ENCODE peak calls at places on chromosomes 13 and 19, in ten cellular contexts. One of them, this sample, is unnamed. For H3K4me1 and H3K9me3, the result is how much of the 10 kb centered on the place peaks cover.

GRCh38 chr19:11096210-11096841 is 7.1 kb downstream of the LDLR start:
- DNase-seq in right atrium auricular region: no peak
- DNase-seq in CD8-positive, alpha-beta memory T cell: no peak
- DNase-seq in PC-3: peak
- DNase-seq in astrocyte: peak
- DNase-seq in PC-9: no peak
- DNase-seq in heart left ventricle: peak
- DNase-seq in cardiac muscle cell: no peak
- DNase-seq in gastrocnemius medialis: peak
- DNase-seq in transverse colon: peak
- DNase-seq in this sample: no peak

GRCh38 chr13:99218969-99219368 is 18.3 kb downstream of the UBAC2 start:
- DNase-seq in right atrium auricular region: peak
- DNase-seq in CD8-positive, alpha-beta memory T cell: peak
- DNase-seq in PC-3: no peak
- DNase-seq in astrocyte: no peak
- DNase-seq in PC-9: no peak
- DNase-seq in heart left ventricle: no peak
- DNase-seq in cardiac muscle cell: no peak
- DNase-seq in gastrocnemius medialis: no peak
- DNase-seq in transverse colon: peak
- DNase-seq in this sample: no peak

GRCh38 chr13:100608906-100609305 is 20.3 kb upstream of the GGACT start:
- DNase-seq in right atrium auricular region: no peak
- DNase-seq in CD8-positive, alpha-beta memory T cell: no peak
- DNase-seq in PC-3: no peak
- DNase-seq in astrocyte: peak
- DNase-seq in PC-9: no peak
- DNase-seq in heart left ventricle: no peak
- DNase-seq in cardiac muscle cell: no peak
- DNase-seq in gastrocnemius medialis: no peak
- DNase-seq in transverse colon: peak
- DNase-seq in this sample: peak

GRCh38 chr19:15237759-15238638 is 5.8 kb upstream of the EPHX3 start:
- DNase-seq in right atrium auricular region: no peak
- DNase-seq in CD8-positive, alpha-beta memory T cell: no peak
- DNase-seq in PC-3: no peak
- DNase-seq in astrocyte: no peak
- DNase-seq in PC-9: no peak
- DNase-seq in heart left ventricle: no peak
- DNase-seq in cardiac muscle cell: no peak
- DNase-seq in gastrocnemius medialis: no peak
- DNase-seq in transverse colon: no peak
- DNase-seq in this sample: no peak

GRCh38 chr13:47803131-47803530 is 197.9 kb downstream of the SUCLA2 start:
- DNase-seq in right atrium auricular region: no peak
- DNase-seq in CD8-positive, alpha-beta memory T cell: no peak
- DNase-seq in PC-3: no peak
- DNase-seq in astrocyte: no peak
- DNase-seq in PC-9: no peak
- DNase-seq in heart left ventricle: no peak
- DNase-seq in cardiac muscle cell: no peak
- DNase-seq in gastrocnemius medialis: no peak
- DNase-seq in transverse colon: no peak
- DNase-seq in this sample: no peak

GRCh38 chr13:96934889-96935490 is 59.3 kb downstream of the OXGR1 start:
- DNase-seq in right atrium auricular region: no peak
- DNase-seq in CD8-positive, alpha-beta memory T cell: no peak
- DNase-seq in PC-3: no peak
- DNase-seq in astrocyte: no peak
- DNase-seq in PC-9: no peak
- DNase-seq in heart left ventricle: no peak
- DNase-seq in cardiac muscle cell: no peak
- DNase-seq in gastrocnemius medialis: no peak
- DNase-seq in transverse colon: no peak
- DNase-seq in this sample: no peak

GRCh38 chr13:50589139-50589538 is 254.4 kb downstream of the DLEU7 start:
- DNase-seq in right atrium auricular region: no peak
- DNase-seq in CD8-positive, alpha-beta memory T cell: no peak
- DNase-seq in PC-3: peak
- DNase-seq in astrocyte: peak
- DNase-seq in PC-9: no peak
- DNase-seq in heart left ventricle: peak
- DNase-seq in cardiac muscle cell: no peak
- DNase-seq in gastrocnemius medialis: no peak
- DNase-seq in transverse colon: no peak
- DNase-seq in this sample: peak

GRCh38 chr19:23996549-23996948 is 81.9 kb downstream of the ZNF726 start:
- DNase-seq in right atrium auricular region: no peak
- DNase-seq in CD8-positive, alpha-beta memory T cell: no peak
- DNase-seq in PC-3: peak
- DNase-seq in astrocyte: no peak
- DNase-seq in PC-9: no peak
- DNase-seq in heart left ventricle: no peak
- DNase-seq in cardiac muscle cell: no peak
- DNase-seq in gastrocnemius medialis: no peak
- DNase-seq in transverse colon: no peak
- DNase-seq in this sample: no peak

GRCh38 chr13:32472194-32472621 is 44.3 kb upstream of the N4BP2L1 start:
- DNase-seq in right atrium auricular region: no peak
- DNase-seq in CD8-positive, alpha-beta memory T cell: no peak
- DNase-seq in PC-3: no peak
- DNase-seq in astrocyte: no peak
- DNase-seq in PC-9: no peak
- DNase-seq in heart left ventricle: no peak
- DNase-seq in cardiac muscle cell: no peak
- DNase-seq in gastrocnemius medialis: no peak
- DNase-seq in transverse colon: no peak
- DNase-seq in this sample: no peak
- H3K4me1 ChIP-seq in right atrium auricular region: under half
- H3K4me1 ChIP-seq in CD8-positive, alpha-beta memory T cell: under half
- H3K4me1 ChIP-seq in PC-3: under half
- H3K4me1 ChIP-seq in astrocyte: under half
- H3K4me1 ChIP-seq in PC-9: under half
- H3K4me1 ChIP-seq in heart left ventricle: under half
- H3K4me1 ChIP-seq in cardiac muscle cell: under half
- H3K4me1 ChIP-seq in gastrocnemius medialis: half or more
- H3K4me1 ChIP-seq in transverse colon: under half
- H3K4me1 ChIP-seq in this sample: under half

GRCh38 chr19:19748249-19748938 is 15.5 kb upstream of the ZNF14 start:
- DNase-seq in right atrium auricular region: peak
- DNase-seq in CD8-positive, alpha-beta memory T cell: no peak
- DNase-seq in PC-3: no peak
- DNase-seq in astrocyte: no peak
- DNase-seq in PC-9: no peak
- DNase-seq in heart left ventricle: no peak
- DNase-seq in cardiac muscle cell: no peak
- DNase-seq in gastrocnemius medialis: no peak
- DNase-seq in transverse colon: no peak
- DNase-seq in this sample: no peak

GRCh38 chr19:19747357-19748220 is 14.7 kb upstream of the ZNF14 start:
- DNase-seq in right atrium auricular region: peak
- DNase-seq in CD8-positive, alpha-beta memory T cell: no peak
- DNase-seq in PC-3: no peak
- DNase-seq in astrocyte: no peak
- DNase-seq in PC-9: no peak
- DNase-seq in heart left ventricle: no peak
- DNase-seq in cardiac muscle cell: no peak
- DNase-seq in gastrocnemius medialis: no peak
- DNase-seq in transverse colon: no peak
- DNase-seq in this sample: no peak

GRCh38 chr19:19745496-19746285 is 12.8 kb upstream of the ZNF14 start:
- DNase-seq in right atrium auricular region: peak
- DNase-seq in CD8-positive, alpha-beta memory T cell: no peak
- DNase-seq in PC-3: no peak
- DNase-seq in astrocyte: no peak
- DNase-seq in PC-9: no peak
- DNase-seq in heart left ventricle: no peak
- DNase-seq in cardiac muscle cell: no peak
- DNase-seq in gastrocnemius medialis: no peak
- DNase-seq in transverse colon: no peak
- DNase-seq in this sample: no peak

GRCh38 chr19:19744641-19745040 is 11.7 kb upstream of the ZNF14 start:
- DNase-seq in right atrium auricular region: no peak
- DNase-seq in CD8-positive, alpha-beta memory T cell: no peak
- DNase-seq in PC-3: no peak
- DNase-seq in astrocyte: no peak
- DNase-seq in PC-9: no peak
- DNase-seq in heart left ventricle: no peak
- DNase-seq in cardiac muscle cell: no peak
- DNase-seq in gastrocnemius medialis: no peak
- DNase-seq in transverse colon: no peak
- DNase-seq in this sample: no peak

DNA sequence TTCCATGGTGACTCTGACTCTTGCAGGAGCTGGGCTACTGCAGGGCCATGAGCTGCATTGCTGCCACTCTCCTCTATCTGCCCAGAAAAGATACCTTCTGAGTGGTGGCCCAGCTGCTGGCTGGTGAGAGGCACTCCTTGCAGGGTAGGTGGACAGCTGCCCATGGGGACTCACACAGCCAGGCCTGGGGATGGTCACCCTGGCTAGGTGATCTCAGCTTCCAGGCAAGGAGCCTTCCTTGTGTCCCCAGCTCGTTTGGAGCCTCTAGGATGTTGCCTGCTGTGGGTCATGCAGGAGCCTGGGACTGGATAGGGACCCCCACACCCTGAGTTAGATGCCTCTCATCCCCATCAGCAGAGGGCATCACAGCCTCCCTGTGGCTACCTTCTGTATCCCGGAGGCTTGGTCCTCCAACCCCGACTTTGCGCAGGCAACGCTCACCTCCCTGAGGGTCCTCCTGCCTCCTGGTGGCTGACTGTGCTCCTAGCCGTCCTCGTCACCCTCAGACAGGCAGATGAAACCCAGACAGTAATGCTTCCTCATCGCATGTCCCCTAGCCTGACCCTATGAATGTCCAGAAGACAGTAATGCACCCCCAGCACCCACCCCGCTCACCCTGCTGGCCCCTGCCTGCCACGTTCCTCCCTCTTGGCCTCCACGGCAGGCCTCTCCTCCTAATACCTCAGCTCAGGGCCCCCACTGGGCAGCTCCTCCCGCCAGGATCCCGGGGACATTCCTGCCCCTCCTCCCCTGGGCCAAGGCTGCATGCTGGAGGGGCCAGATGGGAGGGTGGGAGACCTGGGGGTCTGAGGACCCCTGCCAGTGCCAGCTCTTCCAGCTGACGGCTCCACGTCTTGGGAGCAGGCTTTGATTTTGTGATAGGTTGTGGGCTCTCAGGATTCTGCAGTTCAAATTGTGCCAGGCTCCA is 13.6 kb upstream of the ZNF14 start:
- DNase-seq in right atrium auricular region: peak
- DNase-seq in CD8-positive, alpha-beta memory T cell: no peak
- DNase-seq in PC-3: no peak
- DNase-seq in astrocyte: no peak
- DNase-seq in PC-9: no peak
- DNase-seq in heart left ventricle: no peak
- DNase-seq in cardiac muscle cell: no peak
- DNase-seq in gastrocnemius medialis: no peak
- DNase-seq in transverse colon: no peak
- DNase-seq in this sample: no peak
- H3K9me3 ChIP-seq in right atrium auricular region: under half
- H3K9me3 ChIP-seq in CD8-positive, alpha-beta memory T cell: under half
- H3K9me3 ChIP-seq in PC-3: under half
- H3K9me3 ChIP-seq in astrocyte: under half
- H3K9me3 ChIP-seq in PC-9: under half
- H3K9me3 ChIP-seq in heart left ventricle: under half
- H3K9me3 ChIP-seq in cardiac muscle cell: under half
- H3K9me3 ChIP-seq in gastrocnemius medialis: under half
- H3K9me3 ChIP-seq in transverse colon: under half
- H3K9me3 ChIP-seq in this sample: under half

GRCh38 chr19:45446295-45446694 is 21.5 kb upstream of the FOSB start:
- DNase-seq in right atrium auricular region: no peak
- DNase-seq in CD8-positive, alpha-beta memory T cell: no peak
- DNase-seq in PC-3: peak
- DNase-seq in astrocyte: no peak
- DNase-seq in PC-9: no peak
- DNase-seq in heart left ventricle: no peak
- DNase-seq in cardiac muscle cell: no peak
- DNase-seq in gastrocnemius medialis: no peak
- DNase-seq in transverse colon: no peak
- DNase-seq in this sample: peak

GRCh38 chr19:45445139-45445538 is 21.4 kb upstream of the ERCC1 start:
- DNase-seq in right atrium auricular region: no peak
- DNase-seq in CD8-positive, alpha-beta memory T cell: no peak
- DNase-seq in PC-3: no peak
- DNase-seq in astrocyte: no peak
- DNase-seq in PC-9: no peak
- DNase-seq in heart left ventricle: no peak
- DNase-seq in cardiac muscle cell: no peak
- DNase-seq in gastrocnemius medialis: no peak
- DNase-seq in transverse colon: no peak
- DNase-seq in this sample: no peak

GRCh38 chr19:45448425-45448756 is 19.4 kb upstream of the FOSB start:
- DNase-seq in right atrium auricular region: no peak
- DNase-seq in CD8-positive, alpha-beta memory T cell: no peak
- DNase-seq in PC-3: no peak
- DNase-seq in astrocyte: no peak
- DNase-seq in PC-9: no peak
- DNase-seq in heart left ventricle: no peak
- DNase-seq in cardiac muscle cell: no peak
- DNase-seq in gastrocnemius medialis: no peak
- DNase-seq in transverse colon: no peak
- DNase-seq in this sample: no peak

GRCh38 chr19:45448887-45449299 is 18.9 kb upstream of the FOSB start:
- DNase-seq in right atrium auricular region: no peak
- DNase-seq in CD8-positive, alpha-beta memory T cell: no peak
- DNase-seq in PC-3: peak
- DNase-seq in astrocyte: no peak
- DNase-seq in PC-9: peak
- DNase-seq in heart left ventricle: no peak
- DNase-seq in cardiac muscle cell: no peak
- DNase-seq in gastrocnemius medialis: no peak
- DNase-seq in transverse colon: peak
- DNase-seq in this sample: no peak

GRCh38 chr19:45446944-45447343 is 20.9 kb upstream of the FOSB start:
- DNase-seq in right atrium auricular region: no peak
- DNase-seq in CD8-positive, alpha-beta memory T cell: no peak
- DNase-seq in PC-3: no peak
- DNase-seq in astrocyte: no peak
- DNase-seq in PC-9: no peak
- DNase-seq in heart left ventricle: no peak
- DNase-seq in cardiac muscle cell: no peak
- DNase-seq in gastrocnemius medialis: no peak
- DNase-seq in transverse colon: no peak
- DNase-seq in this sample: peak
- H3K4me1 ChIP-seq in right atrium auricular region: under half
- H3K4me1 ChIP-seq in CD8-positive, alpha-beta memory T cell: half or more
- H3K4me1 ChIP-seq in PC-3: under half
- H3K4me1 ChIP-seq in astrocyte: under half
- H3K4me1 ChIP-seq in PC-9: under half
- H3K4me1 ChIP-seq in heart left ventricle: under half
- H3K4me1 ChIP-seq in cardiac muscle cell: under half
- H3K4me1 ChIP-seq in gastrocnemius medialis: under half
- H3K4me1 ChIP-seq in transverse colon: under half
- H3K4me1 ChIP-seq in this sample: under half

GRCh38 chr19:9461938-9462337 is 26.6 kb upstream of the ZNF266 start:
- DNase-seq in right atrium auricular region: no peak
- DNase-seq in CD8-positive, alpha-beta memory T cell: no peak
- DNase-seq in PC-3: no peak
- DNase-seq in astrocyte: no peak
- DNase-seq in PC-9: no peak
- DNase-seq in heart left ventricle: no peak
- DNase-seq in cardiac muscle cell: no peak
- DNase-seq in gastrocnemius medialis: no peak
- DNase-seq in transverse colon: no peak
- DNase-seq in this sample: no peak

DNA sequence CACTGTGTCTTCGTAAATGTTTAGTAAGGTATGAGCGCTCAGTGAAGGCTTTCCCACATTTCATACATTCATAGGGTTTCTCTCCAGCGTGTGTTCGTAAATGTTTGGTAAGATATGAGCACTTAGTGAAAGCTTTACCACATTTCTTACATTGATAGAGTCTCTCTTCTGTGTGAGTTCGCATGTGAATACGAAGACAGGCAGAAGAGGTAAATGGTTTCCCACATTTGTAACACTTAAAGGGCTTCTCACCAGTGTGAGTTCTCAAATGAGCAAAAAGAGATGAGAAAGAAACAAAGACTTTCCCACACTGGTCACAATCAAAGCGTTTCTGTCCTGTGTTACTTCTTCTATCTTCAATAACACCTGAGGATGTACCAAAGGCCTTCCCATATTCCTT is 31.3 kb downstream of the ZNF560 start:
- DNase-seq in right atrium auricular region: no peak
- DNase-seq in CD8-positive, alpha-beta memory T cell: no peak
- DNase-seq in PC-3: no peak
- DNase-seq in astrocyte: no peak
- DNase-seq in PC-9: no peak
- DNase-seq in heart left ventricle: no peak
- DNase-seq in cardiac muscle cell: no peak
- DNase-seq in gastrocnemius medialis: no peak
- DNase-seq in transverse colon: no peak
- DNase-seq in this sample: no peak
- H3K9me3 ChIP-seq in right atrium auricular region: under half
- H3K9me3 ChIP-seq in CD8-positive, alpha-beta memory T cell: under half
- H3K9me3 ChIP-seq in PC-3: half or more
- H3K9me3 ChIP-seq in astrocyte: under half
- H3K9me3 ChIP-seq in PC-9: under half
- H3K9me3 ChIP-seq in heart left ventricle: half or more
- H3K9me3 ChIP-seq in cardiac muscle cell: under half
- H3K9me3 ChIP-seq in gastrocnemius medialis: under half
- H3K9me3 ChIP-seq in transverse colon: under half
- H3K9me3 ChIP-seq in this sample: under half

This sample was measured in hepatocyte.